ENCODE peak calls at places on chromosome 1, in four cellular contexts. F is GOT3, Z is astrocyte of the spinal cord, A is BJ. I is an unnamed sample.

GRCh38 chr1:8965121-8965820 is 19.6 kb downstream of the CA6 start:
- DNase-seq in A (no peak), Z (no peak), F (no peak), I (no peak)

GRCh38 chr1:212514056-212514614 is 81.4 kb downstream of the NENF start:
- DNase-seq in Z (peak; percentile 58), A (no peak), F (no peak), I (no peak)

GRCh38 chr1:14956579-14957195 is 196.9 kb upstream of the TMEM51 start:
- DNase-seq in A (no peak), Z (no peak), F (no peak), I (no peak)

GRCh38 chr1:204465469-204466415 is 28.9 kb downstream of the PIK3C2B start:
- DNase-seq in F (no peak), A (no peak), Z (no peak), I (no peak)

GRCh38 chr1:15799928-15800835 is 7.3 kb downstream of the UQCRHL start:
- DNase-seq in Z (peak; percentile 29), F (peak; percentile 27), A (no peak), I (no peak)

GRCh38 chr1:167357305-167357704 is 136.6 kb downstream of the POU2F1 start:
- DNase-seq in A (no peak), Z (no peak), F (no peak), I (no peak)

GRCh38 chr1:11376981-11377583 is 101.9 kb upstream of the DISP3 start:
- DNase-seq in Z (no peak), F (no peak), A (no peak), I (no peak)

GRCh38 chr1:53656062-53656915 is 82.7 kb downstream of the GLIS1 start:
- DNase-seq in Z (peak; percentile 80), A (peak; percentile 95), F (no peak), I (peak; percentile 92)

GRCh38 chr1:240487493-240487892 is 124.5 kb downstream of the GREM2 start:
- DNase-seq in A (no peak), F (no peak), Z (no peak), I (no peak)

GRCh38 chr1:92831368-92831761 is 475 bp upstream of the RPL5 start:
- DNase-seq in Z (no peak), A (no peak), F (no peak), I (no peak)

GRCh38 chr1:46532498-46533178 is 18.8 kb downstream of the KNCN start:
- DNase-seq in A (no peak), F (no peak), Z (peak; percentile 32), I (no peak)

GRCh38 chr1:73065585-73065984 is 783.2 kb upstream of the NEGR1 start:
- DNase-seq in F (no peak), Z (no peak), A (no peak), I (no peak)

GRCh38 chr1:211145944-211146343 is 12.0 kb upstream of the KCNH1 start:
- DNase-seq in A (no peak), F (no peak), Z (no peak), I (no peak)

GRCh38 chr1:43992232-43992995 is 1.0 kb downstream of the CCDC24 start:
- DNase-seq in A (no peak), F (no peak), Z (no peak), I (no peak)

GRCh38 chr1:229396607-229397189 is 37.2 kb downstream of the ACTA1 start:
- DNase-seq in A (no peak), F (no peak), Z (no peak), I (no peak)

GRCh38 chr1:1345860-1346500 is 3.2 kb downstream of the DVL1 start:
- DNase-seq in Z (no peak), F (no peak), A (no peak), I (no peak)

GRCh38 chr1:151165281-151165737 is 393 bp downstream of the LYSMD1 start:
- DNase-seq in A (no peak), F (no peak), Z (peak; percentile 45), I (no peak)

GRCh38 chr1:117607471-117607870 is 1.6 kb downstream of the TENT5C start:
- DNase-seq in Z (no peak), F (no peak), A (no peak), I (no peak)

GRCh38 chr1:99239690-99240089 is 24.6 kb upstream of the PLPPR4 start:
- DNase-seq in A (no peak), Z (no peak), F (no peak), I (no peak)

GRCh38 chr1:3453203-3453761 is 1.2 kb upstream of the ARHGEF16 start:
- DNase-seq in A (no peak), Z (peak; percentile 54), F (peak; percentile 24), I (peak; percentile 3)

GRCh38 chr1:77430966-77431735 is 149.3 kb downstream of the AK5 start:
- DNase-seq in F (no peak), Z (no peak), A (no peak), I (no peak)

GRCh38 chr1:24321712-24322635 is 2.8 kb downstream of the GRHL3 start:
- DNase-seq in Z (peak; percentile 90), A (peak; percentile 31), F (no peak), I (no peak)

I was measured in AG09309.